ENCODE peak calls at places on chromosome 3, in five cellular contexts. R is body of pancreas, V is transverse colon, J is uterus, T is A673. L is an unnamed sample. For H3K4me1, the result is how much of the 10 kb centered on the place peaks cover.

GRCh38 chr3:144055604-144056003 is 84.0 kb downstream of the DIPK2A start:
- DNase-seq in R (no peak), V (no peak), J (no peak), T (no peak), L (no peak)

GRCh38 chr3:112377418-112378071 is 44.6 kb downstream of the CD200 start:
- DNase-seq in R (no peak), V (no peak), J (no peak), T (peak), L (no peak)

GRCh38 chr3:22475665-22476064 is 724.7 kb upstream of the ZNF385D start:
- DNase-seq in R (no peak), V (no peak), J (no peak), T (no peak), L (no peak)

GRCh38 chr3:142968319-142968718 is 4.8 kb upstream of the PAQR9 start:
- DNase-seq in R (no peak), V (no peak), J (no peak), T (no peak), L (no peak)

GRCh38 chr3:142098974-142099373 is 50.4 kb downstream of the TFDP2 start:
- DNase-seq in R (no peak), V (no peak), J (no peak), T (no peak), L (no peak)

GRCh38 chr3:167867981-167868380 is 132.5 kb downstream of the SERPINI1 start:
- DNase-seq in R (no peak), V (no peak), J (no peak), T (no peak), L (no peak)

GRCh38 chr3:73029321-73029796 is 32.1 kb upstream of the EBLN2 start:
- DNase-seq in R (no peak), V (no peak), J (no peak), T (no peak), L (no peak)

GRCh38 chr3:125316949-125317348 is 58.2 kb downstream of the ZNF148 start:
- DNase-seq in R (no peak), V (no peak), J (no peak), T (no peak), L (no peak)

GRCh38 chr3:178419078-178419477 is 117.2 kb upstream of the KCNMB2 start:
- DNase-seq in R (no peak), V (no peak), J (no peak), T (no peak), L (no peak)

GRCh38 chr3:98034486-98034885 is 629 bp downstream of the GABRR3 start:
- DNase-seq in R (no peak), V (no peak), J (no peak), T (no peak), L (no peak)

GRCh38 chr3:123939706-123940105 is 21.3 kb downstream of the CCDC14 start:
- DNase-seq in R (no peak), V (no peak), J (no peak), T (no peak), L (no peak)

GRCh38 chr3:174488527-174488926 is 370.6 kb upstream of the NAALADL2 start:
- DNase-seq in R (no peak), V (no peak), J (no peak), T (no peak), L (no peak)

GRCh38 chr3:40387001-40387894 is at the start of gene ENTPD3:
- DNase-seq in R (peak), V (peak), J (no peak), T (peak), L (no peak)

GRCh38 chr3:141305436-141305835 is 62.9 kb upstream of the ZBTB38 start:
- DNase-seq in R (no peak), V (no peak), J (no peak), T (peak), L (no peak)

GRCh38 chr3:40417845-40418543 is 31.0 kb downstream of the ENTPD3 start:
- DNase-seq in R (no peak), V (no peak), J (no peak), T (no peak), L (no peak)

GRCh38 chr3:186216903-186217819 is 108.3 kb upstream of the ETV5 start:
- DNase-seq in R (no peak), V (no peak), J (no peak), T (no peak), L (no peak)

GRCh38 chr3:28286595-28286994 is 45.2 kb downstream of the CMC1 start:
- DNase-seq in R (no peak), V (no peak), J (no peak), T (peak), L (no peak)

GRCh38 chr3:142337994-142338393 is 109.8 kb downstream of the XRN1 start:
- DNase-seq in R (no peak), V (no peak), J (no peak), T (no peak), L (no peak)

GRCh38 chr3:170598091-170598502 is 12.2 kb upstream of the SLC7A14 start:
- DNase-seq in R (no peak), V (no peak), J (no peak), T (no peak), L (no peak)

GRCh38 chr3:72906154-72906553 is 18.3 kb downstream of the GXYLT2 start:
- DNase-seq in R (no peak), V (no peak), J (no peak), T (no peak), L (no peak)

GRCh38 chr3:26627080-26627479 is 4.5 kb downstream of the LRRC3B start:
- DNase-seq in R (no peak), V (no peak), J (no peak), T (no peak), L (no peak)

GRCh38 chr3:56939759-56940323 is 120.6 kb upstream of the SPATA12 start:
- DNase-seq in R (no peak), V (no peak), J (no peak), T (no peak), L (no peak)

GRCh38 chr3:73107788-73108187 is 46.3 kb downstream of the EBLN2 start:
- DNase-seq in R (no peak), V (no peak), J (no peak), T (no peak), L (no peak)

GRCh38 chr3:4751057-4752051 is 227.9 kb upstream of the BHLHE40 start:
- DNase-seq in R (no peak), V (no peak), J (peak), T (peak), L (no peak)

GRCh38 chr3:87082806-87083440 is 92.0 kb upstream of the VGLL3 start:
- DNase-seq in R (no peak), V (no peak), J (no peak), T (peak), L (no peak)

GRCh38 chr3:27544372-27544865 is 60.2 kb upstream of the SLC4A7 start:
- DNase-seq in R (no peak), V (no peak), J (no peak), T (peak), L (no peak)

GRCh38 chr3:123419850-123420292 is 29.0 kb downstream of the ADCY5 start:
- DNase-seq in R (peak), V (no peak), J (peak), T (no peak), L (no peak)

GRCh38 chr3:122628567-122628966 is 51.1 kb downstream of the PARP15 start:
- DNase-seq in R (no peak), V (no peak), J (no peak), T (no peak), L (no peak)

GRCh38 chr3:193391902-193392301 is 13.3 kb upstream of the ATP13A5 start:
- DNase-seq in R (no peak), V (no peak), J (no peak), T (peak), L (no peak)

GRCh38 chr3:103308921-103309320 is 874.1 kb downstream of the ZPLD1 start:
- DNase-seq in R (no peak), V (no peak), J (no peak), T (no peak), L (no peak)

GRCh38 chr3:57998366-57999283 is 9.6 kb upstream of the FLNB start:
- DNase-seq in R (peak), V (peak), J (no peak), T (no peak), L (no peak)

GRCh38 chr3:16871915-16872842 is 12.6 kb upstream of the PLCL2 start:
- DNase-seq in R (no peak), V (no peak), J (no peak), T (no peak), L (no peak)

GRCh38 chr3:127749787-127750225 is 72.5 kb downstream of the MGLL start:
- DNase-seq in R (no peak), V (no peak), J (no peak), T (peak), L (peak)

GRCh38 chr3:187085933-187086332 is 53.4 kb downstream of the RPL39L start:
- DNase-seq in R (no peak), V (no peak), J (no peak), T (no peak), L (no peak)

GRCh38 chr3:42012378-42012934 is 50.6 kb upstream of the ULK4 start:
- DNase-seq in R (no peak), V (no peak), J (no peak), T (no peak), L (no peak)

GRCh38 chr3:10309736-10310135 is 11.2 kb downstream of the SEC13 start:
- DNase-seq in R (no peak), V (no peak), J (no peak), T (peak), L (no peak)

GRCh38 chr3:123110953-123111615 is 44.3 kb downstream of the PDIA5 start:
- DNase-seq in R (no peak), V (no peak), J (no peak), T (no peak), L (no peak)

GRCh38 chr3:115550285-115550741 is 73.0 kb upstream of the GAP43 start:
- DNase-seq in R (no peak), V (no peak), J (no peak), T (no peak), L (no peak)

GRCh38 chr3:79651536-79652065 is 116.2 kb downstream of the ROBO1 start:
- DNase-seq in R (no peak), V (no peak), J (no peak), T (peak), L (no peak)

GRCh38 chr3:43288850-43289249 is 2.5 kb downstream of the SNRK start:
- DNase-seq in R (no peak), V (no peak), J (no peak), T (no peak), L (no peak)
- H3K4me3 ChIP-seq in R (no peak), V (no peak), J (peak), T (peak), L (peak)

DNA sequence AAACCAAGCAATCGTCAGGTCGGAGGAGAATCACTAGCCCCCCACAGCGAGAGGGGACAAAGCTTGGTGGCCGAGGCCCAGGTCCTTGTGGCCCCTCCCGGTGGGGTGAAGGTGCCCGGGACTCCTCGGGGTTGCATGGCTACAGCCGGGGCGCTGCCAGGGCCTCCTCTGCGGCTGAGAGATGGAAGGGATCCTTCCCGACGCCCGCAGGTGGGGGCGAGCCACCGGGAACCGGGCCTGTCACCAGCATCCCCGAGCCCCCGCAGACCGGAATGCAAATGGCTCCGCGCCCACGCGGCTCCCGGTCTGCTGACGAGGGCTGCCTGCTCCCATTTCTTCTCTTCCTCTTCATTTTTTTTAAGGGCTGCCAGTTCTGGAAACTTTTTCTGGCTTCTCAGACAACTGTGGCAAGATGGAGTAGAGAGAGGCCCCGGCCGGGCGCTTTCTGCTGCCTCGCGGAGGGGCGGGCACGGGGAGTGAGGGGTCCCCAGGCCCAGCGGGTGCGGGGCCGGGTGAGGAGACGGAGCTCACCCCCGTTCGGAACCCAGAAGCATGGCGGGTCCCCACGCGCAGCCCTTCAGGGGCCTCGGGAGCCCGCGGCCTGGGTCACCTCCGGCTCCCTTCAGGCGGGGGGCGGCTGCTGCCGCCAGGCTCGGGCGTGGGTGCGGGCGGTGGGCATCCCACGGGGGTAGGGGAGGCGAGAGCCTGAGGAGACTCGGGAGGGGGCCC is 27.5 kb downstream of the MELTF start:
- DNase-seq in R (peak), V (no peak), J (peak), T (peak), L (no peak)
- TF ChIP-seq CTCF in R (no peak), V (no peak), J (no peak), T (no peak), L (no peak)

GRCh38 chr3:11513817-11514135 is 129.9 kb downstream of the VGLL4 start:
- DNase-seq in R (no peak), V (no peak), J (no peak), T (no peak), L (no peak)

GRCh38 chr3:11509175-11510000 is 134.3 kb downstream of the VGLL4 start:
- DNase-seq in R (peak), V (peak), J (peak), T (peak), L (no peak)

GRCh38 chr3:11507719-11508118 is 136.0 kb downstream of the VGLL4 start:
- DNase-seq in R (no peak), V (no peak), J (no peak), T (peak), L (no peak)

GRCh38 chr3:11510001-11510760 is 133.5 kb downstream of the VGLL4 start:
- DNase-seq in R (no peak), V (no peak), J (peak), T (peak), L (no peak)

DNA sequence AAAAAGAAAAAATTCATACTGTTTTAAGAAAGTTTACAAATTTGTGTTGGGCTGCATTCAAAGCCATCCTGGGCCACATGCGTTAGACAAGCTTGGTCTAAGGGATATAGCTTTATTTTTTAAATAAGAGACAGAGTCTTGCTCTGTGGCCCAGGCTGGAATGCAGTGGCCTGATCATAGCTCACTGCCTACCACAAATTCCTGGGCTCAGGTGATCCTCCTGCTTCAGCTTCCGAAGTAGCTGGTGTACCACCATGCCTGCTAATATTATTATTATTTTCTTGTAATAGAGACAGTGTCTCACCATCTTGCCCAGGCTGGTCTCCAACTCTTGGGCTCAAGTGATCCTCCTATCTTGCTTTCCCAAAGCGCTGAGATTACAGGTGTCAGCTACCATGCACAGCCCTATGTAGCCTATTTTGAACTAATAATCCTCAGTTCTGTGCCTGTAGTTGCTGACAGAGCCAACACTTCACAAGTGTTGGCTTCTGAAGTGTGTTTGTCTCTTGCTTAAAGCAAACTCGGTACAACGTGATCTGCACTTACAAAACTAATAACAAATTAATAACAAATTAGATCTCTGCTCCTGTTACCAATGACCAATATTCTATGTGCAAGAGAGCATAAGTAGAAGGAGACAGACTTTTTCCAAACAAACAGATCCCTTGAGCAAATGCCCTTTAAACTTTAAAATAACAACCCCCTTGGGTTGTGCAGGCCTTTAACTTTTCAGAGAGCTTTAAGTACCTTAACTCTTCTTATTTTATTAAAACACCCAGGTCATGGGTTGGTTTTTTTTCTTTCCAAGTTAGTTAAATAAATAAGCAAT is 135.2 kb downstream of the VGLL4 start:
- DNase-seq in R (no peak), V (no peak), J (no peak), T (no peak), L (no peak)
- H3K4me1 ChIP-seq in R (under half), V (under half), J (under half), T (under half), L (under half)

DNA sequence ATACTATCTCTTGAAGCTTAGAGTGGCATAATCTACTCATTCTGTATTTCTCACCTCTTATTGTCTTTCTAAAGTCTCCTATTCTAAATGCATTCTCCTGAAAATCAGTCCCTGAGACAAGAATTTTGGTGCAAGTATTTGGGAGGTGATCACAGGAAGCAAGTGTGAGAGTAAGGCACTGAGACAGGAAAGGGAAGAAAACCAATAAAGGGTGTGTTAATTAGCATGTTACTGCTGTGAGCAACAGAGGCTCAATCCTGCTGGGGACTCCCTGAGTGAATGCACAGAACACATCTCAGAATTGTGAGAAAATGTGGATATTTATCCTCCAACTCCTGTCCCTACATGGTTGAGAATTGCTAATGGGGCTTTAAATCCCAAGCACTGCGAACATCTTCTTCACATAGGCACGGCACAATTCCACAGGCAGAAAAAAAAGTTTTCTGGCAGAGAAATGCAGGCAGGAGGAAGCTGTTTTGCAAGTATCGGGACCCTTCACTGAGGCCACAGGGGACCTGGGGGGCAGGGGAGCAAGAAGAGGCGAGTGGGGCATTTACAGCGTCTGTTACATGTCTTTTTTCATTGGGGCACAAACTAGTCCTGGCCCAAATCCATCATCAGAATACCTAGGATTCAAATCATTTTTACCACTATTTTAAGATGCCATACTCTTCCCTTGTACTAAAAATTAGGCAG is 27.2 kb upstream of the STT3B start:
- DNase-seq in R (no peak), V (no peak), J (no peak), T (peak), L (no peak)
- H3K4me3 ChIP-seq in R (no peak), V (no peak), J (no peak), T (no peak), L (no peak)

GRCh38 chr3:35946857-35947514 is 307.7 kb downstream of the ARPP21 start:
- DNase-seq in R (no peak), V (peak), J (no peak), T (peak), L (no peak)
- TF ChIP-seq CTCF in R (no peak), V (no peak), J (no peak), T (no peak), L (no peak)

GRCh38 chr3:13026534-13026933 is 46.7 kb downstream of the IQSEC1 start:
- DNase-seq in R (no peak), V (no peak), J (no peak), T (no peak), L (no peak)

GRCh38 chr3:13025778-13026518 is 47.3 kb downstream of the IQSEC1 start:
- DNase-seq in R (no peak), V (no peak), J (no peak), T (no peak), L (no peak)

GRCh38 chr3:13024274-13024863 is 48.9 kb downstream of the IQSEC1 start:
- DNase-seq in R (no peak), V (no peak), J (no peak), T (no peak), L (no peak)

GRCh38 chr3:13023251-13024055 is 49.8 kb downstream of the IQSEC1 start:
- DNase-seq in R (no peak), V (no peak), J (no peak), T (no peak), L (no peak)

GRCh38 chr3:13025090-13025489 is 48.1 kb downstream of the IQSEC1 start:
- DNase-seq in R (no peak), V (no peak), J (no peak), T (no peak), L (no peak)
- H3K4me1 ChIP-seq in R (under half), V (under half), J (under half), T (under half), L (under half)

DNA sequence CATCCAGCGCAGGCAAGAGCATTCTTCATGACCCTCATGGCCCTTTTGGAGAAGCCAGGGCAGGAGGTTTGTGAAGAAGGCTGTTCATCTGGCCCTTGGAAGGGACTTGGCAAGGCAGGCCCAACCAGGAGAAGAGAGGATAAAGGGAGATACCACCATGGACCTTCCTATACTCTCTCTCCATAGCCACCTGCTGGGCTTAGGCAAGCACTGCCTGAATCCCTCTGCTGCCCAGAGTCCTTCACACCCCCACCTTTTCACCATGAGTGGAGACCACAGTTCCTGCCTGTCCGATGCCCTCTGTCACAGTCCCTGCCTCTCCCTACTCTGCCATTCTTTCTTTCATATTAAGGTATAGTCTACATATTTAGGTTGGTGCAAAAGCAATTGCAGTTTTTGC is 10.6 kb upstream of the SFMBT1 start:
- DNase-seq in R (no peak), V (no peak), J (no peak), T (no peak), L (peak)
- H3K4me3 ChIP-seq in R (no peak), V (no peak), J (no peak), T (no peak), L (no peak)

DNA sequence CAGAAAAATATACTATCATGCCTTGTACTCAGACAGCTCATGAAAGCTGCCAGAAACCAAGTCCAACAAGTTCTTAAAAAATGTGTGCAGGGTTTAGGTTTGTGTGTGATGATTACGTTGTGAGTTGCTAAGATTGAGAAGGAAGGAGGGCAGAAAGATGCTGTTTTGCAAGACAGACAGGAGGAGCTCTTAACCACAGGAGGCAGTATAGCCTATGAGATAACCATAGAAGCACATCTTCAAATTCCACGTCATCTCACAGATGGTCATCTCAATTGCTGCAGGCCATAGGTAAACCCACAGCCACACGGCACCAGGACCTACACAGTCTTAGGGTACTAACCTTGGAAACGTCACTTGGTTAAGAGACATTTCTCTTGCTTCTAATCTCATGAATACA is 192.0 kb downstream of the STT3B start:
- DNase-seq in R (no peak), V (no peak), J (no peak), T (peak), L (no peak)
- TF ChIP-seq CTCF in R (no peak), V (no peak), J (no peak), T (peak), L (peak)

GRCh38 chr3:195060217-195060481 is 210.8 kb downstream of the XXYLT1 start:
- DNase-seq in R (no peak), V (no peak), J (no peak), T (no peak), L (no peak)
- H3K4me1 ChIP-seq in R (under half), V (under half), J (under half), T (under half), L (under half)

L was measured in Peyer's patch.